ENCODE peak calls at places on chromosomes 3 and 15, in ten cellular contexts. Z is stomach, I is PC-9, L is ovary, G is heart left ventricle, D is K562, H is tibial artery, B is cardiac muscle cell, V is BE2C, S is heart right ventricle. Y is an unnamed sample.

GRCh38 chr3:16514799-16515353 is 1.4 kb upstream of the RFTN1 start:
- DNase-seq in V (no peak), I (no peak), L (no peak), Z (no peak), D (no peak), B (no peak), G (no peak), S (no peak), H (no peak), Y (no peak)

GRCh38 chr15:50702762-50703334 is 16.3 kb upstream of the TRPM7 start:
- DNase-seq in D (no peak), V (no peak), Z (no peak), I (no peak), B (no peak), S (no peak), L (no peak), H (no peak), G (no peak), Y (no peak)

GRCh38 chr3:122246214-122246613 is 62.7 kb downstream of the CASR start:
- DNase-seq in S (no peak), H (no peak), Z (no peak), D (no peak), I (no peak), L (no peak), B (no peak), G (no peak), V (no peak), Y (no peak)

GRCh38 chr3:57788624-57789018 is 32.5 kb downstream of the SLMAP start:
- DNase-seq in S (no peak), G (no peak), B (no peak), D (peak; percentile 16), V (no peak), H (no peak), L (no peak), Z (no peak), I (no peak), Y (no peak)

GRCh38 chr3:133514418-133514817 is 59.1 kb upstream of the CDV3 start:
- DNase-seq in V (no peak), I (no peak), Z (no peak), G (no peak), B (no peak), L (no peak), H (no peak), S (no peak), D (no peak), Y (no peak)

GRCh38 chr3:150786791-150787190 is 23.8 kb upstream of the SIAH2 start:
- DNase-seq in G (no peak), V (no peak), Z (no peak), H (no peak), L (no peak), S (no peak), D (no peak), I (peak; percentile 81), B (no peak), Y (peak; percentile 66)

GRCh38 chr3:104632947-104633346 is 733.8 kb upstream of the ALCAM start:
- DNase-seq in I (no peak), D (no peak), L (no peak), S (no peak), Z (no peak), H (no peak), V (no peak), B (no peak), G (no peak), Y (no peak)

GRCh38 chr3:38141173-38141951 is 2.9 kb downstream of the MYD88 start:
- DNase-seq in Z (no peak), B (no peak), V (no peak), D (no peak), L (no peak), H (peak; percentile 48), I (no peak), G (no peak), S (no peak), Y (no peak)

DNA sequence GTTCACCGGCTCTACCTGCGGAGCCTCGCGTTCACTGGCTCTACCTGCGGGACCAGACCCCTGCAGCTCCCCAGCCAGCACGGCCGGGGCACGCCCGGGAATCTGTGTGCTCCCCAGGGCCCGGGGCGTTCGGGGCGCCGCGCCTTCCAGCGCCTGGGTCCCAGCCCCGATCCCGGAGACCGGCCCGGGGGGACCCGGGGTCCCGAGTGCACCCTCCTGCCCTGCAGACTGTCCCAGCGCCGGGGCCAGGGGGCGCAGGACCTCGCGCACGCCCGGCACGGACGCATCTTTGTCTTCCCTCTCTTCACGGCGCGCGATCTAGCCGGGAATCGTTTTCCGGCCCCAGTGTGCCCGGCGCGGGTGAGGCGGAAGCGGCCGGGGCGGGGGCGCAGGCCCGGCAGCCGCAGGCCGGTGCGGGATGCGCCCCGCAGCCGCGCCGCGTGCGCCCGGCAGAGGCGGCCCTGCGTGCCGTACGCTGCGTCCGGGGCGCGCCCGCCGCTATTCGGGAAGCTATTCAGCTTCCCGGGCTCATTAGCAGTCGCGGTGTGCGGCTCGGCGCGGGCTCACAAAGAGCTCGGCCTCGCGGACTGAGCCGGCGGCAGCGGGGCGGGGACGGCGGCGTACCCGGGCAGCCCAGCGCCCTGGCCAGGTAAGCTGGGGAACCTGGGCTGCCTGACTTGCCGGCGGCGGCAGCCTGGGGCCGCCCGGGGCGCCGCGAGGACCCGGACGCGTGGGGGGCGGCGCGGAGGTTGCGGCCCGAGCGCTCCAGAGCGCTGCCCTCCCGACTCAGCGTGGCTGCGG is at the start of gene APBA2:
- DNase-seq in H (no peak), G (no peak), Z (no peak), I (no peak), B (peak; percentile 66), L (no peak), V (peak; percentile 73), S (no peak), D (peak; percentile 60), Y (peak; percentile 18)
- TF ChIP-seq CTCF in H (no peak), G (no peak), Z (no peak), I (no peak), B (peak; percentile 8), L (no peak), V (no peak), S (no peak), D (no peak), Y (no peak)

GRCh38 chr15:66844747-66845145 is 142.7 kb downstream of the SMAD6 start:
- DNase-seq in D (no peak), B (no peak), G (no peak), H (peak; percentile 63), L (no peak), Z (no peak), V (no peak), I (no peak), S (no peak), Y (no peak)

GRCh38 chr15:66842710-66843441 is 140.8 kb downstream of the SMAD6 start:
- DNase-seq in B (peak; percentile 78), H (peak; percentile 94), Z (peak; percentile 75), D (peak; percentile 57), S (peak; percentile 72), V (peak; percentile 58), L (peak; percentile 84), I (peak; percentile 63), G (peak; percentile 89), Y (no peak)

GRCh38 chr15:66845266-66845785 is 143.3 kb downstream of the SMAD6 start:
- DNase-seq in G (no peak), V (no peak), B (no peak), I (no peak), S (no peak), Z (no peak), H (peak; percentile 53), L (no peak), D (no peak), Y (no peak)

GRCh38 chr15:66843581-66843980 is 141.5 kb downstream of the SMAD6 start:
- DNase-seq in S (no peak), B (no peak), L (no peak), G (no peak), H (no peak), I (no peak), D (no peak), Z (no peak), V (no peak), Y (no peak)

DNA sequence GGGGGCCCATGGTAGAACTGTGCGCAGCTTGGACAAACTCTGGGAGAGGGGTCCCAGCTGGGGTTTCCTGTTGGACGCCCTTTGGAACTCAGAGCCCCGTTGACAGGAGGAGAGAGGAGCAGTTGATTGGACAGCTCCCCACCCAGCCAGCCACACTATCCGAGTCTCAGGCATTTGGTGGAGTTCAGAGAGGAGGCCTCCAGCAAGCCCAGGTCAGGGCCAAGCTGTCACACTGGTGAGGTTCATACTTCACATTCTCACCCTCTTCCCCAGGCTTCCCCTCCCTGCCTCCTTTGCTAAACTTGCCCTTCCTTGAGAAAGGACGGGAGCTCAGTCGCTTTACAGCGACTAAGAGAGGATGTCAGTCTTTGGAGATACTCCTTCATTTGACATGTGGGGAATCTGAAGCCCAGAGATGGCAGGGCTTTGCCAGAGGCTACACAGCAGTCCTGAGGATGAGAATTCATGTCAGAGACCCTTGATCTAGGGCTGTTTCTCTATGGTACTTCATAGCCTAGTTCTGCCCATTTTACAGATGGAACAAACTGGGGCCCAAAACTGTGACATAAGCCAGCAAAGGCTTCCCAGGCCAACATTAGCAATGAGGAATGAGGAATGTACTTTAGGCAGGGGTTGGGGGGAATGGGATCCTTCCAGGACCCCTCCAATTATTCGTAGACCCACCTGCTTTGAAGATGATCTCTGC is 142.2 kb downstream of the SMAD6 start:
- DNase-seq in B (peak; percentile 54), S (no peak), G (no peak), I (no peak), H (peak; percentile 65), Z (no peak), V (no peak), D (no peak), L (no peak), Y (no peak)
- H3K27me3 ChIP-seq in B (no peaks in the 10 kb centered on the region), S (no peaks in the 10 kb centered on the region), G (no peaks in the 10 kb centered on the region), I (no peaks in the 10 kb centered on the region), H (no peaks in the 10 kb centered on the region), Z (no peaks in the 10 kb centered on the region), V (no peaks in the 10 kb centered on the region), D (no peaks in the 10 kb centered on the region), L (no peaks in the 10 kb centered on the region), Y (no peaks in the 10 kb centered on the region)

GRCh38 chr15:74394090-74394846 is 26.8 kb upstream of the CYP11A1 start:
- DNase-seq in Z (no peak), G (no peak), B (no peak), I (no peak), H (no peak), L (no peak), D (no peak), V (no peak), S (no peak), Y (no peak)
- H3K4me1 ChIP-seq in Z (peaks cover 9% of the 10 kb centered on the region), G (no peaks in the 10 kb centered on the region), B (peaks cover 21% of the 10 kb centered on the region), I (peaks cover 67% of the 10 kb centered on the region), H (no peaks in the 10 kb centered on the region), L (no peaks in the 10 kb centered on the region), D (peaks cover 71% of the 10 kb centered on the region), V (no peaks in the 10 kb centered on the region), S (no peaks in the 10 kb centered on the region), Y (peaks cover 27% of the 10 kb centered on the region)

DNA sequence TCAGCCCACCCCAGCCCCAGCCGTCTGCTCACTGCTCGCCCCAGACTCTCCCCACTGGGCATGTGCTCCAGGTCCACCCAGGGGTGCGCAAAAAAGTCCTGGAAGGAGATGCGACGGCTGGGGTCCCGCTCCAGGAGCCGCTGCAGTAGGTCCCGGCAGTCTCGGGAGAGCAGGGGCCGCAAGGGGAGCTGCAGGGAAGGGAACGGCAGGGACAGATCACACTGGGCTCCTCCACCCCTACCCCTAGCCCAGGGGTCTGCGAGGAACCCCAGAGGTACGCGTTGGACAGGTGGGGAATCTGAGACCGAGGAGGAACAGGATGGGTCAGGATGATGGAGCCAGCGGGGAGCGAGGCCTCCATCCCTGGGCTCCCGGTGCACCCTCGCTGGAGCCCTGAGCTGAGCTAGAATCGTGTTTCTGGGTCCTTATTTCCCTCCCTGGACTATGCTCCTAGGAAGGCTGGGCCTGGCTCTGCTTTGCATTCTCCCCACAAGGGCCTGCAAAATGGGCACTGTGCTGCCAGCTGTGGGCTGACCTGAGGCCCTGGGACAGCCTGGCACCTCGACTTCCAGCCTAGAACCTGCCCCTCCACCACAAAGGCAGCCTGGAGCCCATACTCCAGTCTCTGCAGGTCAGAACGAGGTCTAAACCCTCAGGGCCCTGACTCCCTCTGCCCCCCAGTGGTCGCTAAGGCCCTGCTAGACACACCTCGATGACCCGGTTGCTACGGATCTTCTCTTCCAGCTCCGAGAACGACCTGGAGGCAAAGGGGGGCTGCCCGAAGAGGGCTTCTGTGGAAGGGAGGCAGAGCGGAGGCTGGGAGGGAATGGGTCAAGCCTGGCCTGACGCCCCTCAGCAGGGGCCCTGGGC is 3.2 kb downstream of the ULK3 start:
- DNase-seq in I (no peak), V (no peak), D (no peak), B (no peak), G (no peak), Z (no peak), H (no peak), S (no peak), L (no peak), Y (no peak)
- TF ChIP-seq CTCF in I (no peak), V (peak; percentile 26), D (peak; percentile 23), B (no peak), G (no peak), Z (no peak), H (no peak), S (no peak), L (no peak), Y (peak; percentile 9)

Y was measured in foreskin keratinocyte.